ENCODE peak calls at places on chromosomes 13 and 19, in four cellular contexts. X, R, P and F are unnamed samples.
A peak's percentile ranks its signal among the peaks of the same experiment; 100 is the strongest.

GRCh38 chr13:75961911-75962310 is 325.8 kb downstream of the LMO7 start:
- DNase-seq in X (no peak), R (no peak), P (no peak), F (no peak)

GRCh38 chr13:73782781-73783180 is 351.4 kb downstream of the KLF12 start:
- DNase-seq in X (no peak), R (no peak), P (no peak), F (no peak)

GRCh38 chr19:49506575-49507105 is 5.8 kb upstream of the FCGRT start:
- DNase-seq in X (peak; percentile 94), R (no peak), P (no peak), F (peak; percentile 76)

GRCh38 chr13:31528176-31528575 is 211.2 kb upstream of the RXFP2 start:
- DNase-seq in X (no peak), R (no peak), P (no peak), F (no peak)

GRCh38 chr19:8610041-8610927 is at the start of gene ADAMTS10:
- DNase-seq in X (peak; percentile 76), R (no peak), P (no peak), F (no peak)

GRCh38 chr19:39362682-39363657 is 20.7 kb downstream of the SAMD4B start:
- DNase-seq in X (no peak), R (no peak), P (no peak), F (no peak)

GRCh38 chr19:6696239-6696820 is 24.1 kb downstream of the C3 start:
- DNase-seq in X (no peak), R (no peak), P (no peak), F (no peak)

GRCh38 chr19:31698352-31698751 is 349.1 kb upstream of the TSHZ3 start:
- DNase-seq in X (no peak), R (no peak), P (no peak), F (no peak)

GRCh38 chr13:31765441-31765840 is 26.1 kb downstream of the RXFP2 start:
- DNase-seq in X (no peak), R (no peak), P (no peak), F (no peak)

GRCh38 chr13:40485611-40486517 is 180.6 kb downstream of the FOXO1 start:
- DNase-seq in X (no peak), R (no peak), P (no peak), F (peak; percentile 31)

GRCh38 chr13:45180713-45181601 is 19.9 kb downstream of the KCTD4 start:
- DNase-seq in X (no peak), R (no peak), P (no peak), F (no peak)

GRCh38 chr19:15893498-15893897 is 4.4 kb downstream of the CYP4F2 start:
- DNase-seq in X (no peak), R (no peak), P (no peak), F (no peak)

GRCh38 chr13:74966814-74967213 is 515.2 kb downstream of the TBC1D4 start:
- DNase-seq in X (no peak), R (no peak), P (no peak), F (no peak)

GRCh38 chr13:109684836-109685602 is 101.4 kb downstream of the IRS2 start:
- DNase-seq in X (no peak), R (no peak), P (no peak), F (no peak)

GRCh38 chr13:80585531-80585930 is 244.6 kb upstream of the SPRY2 start:
- DNase-seq in X (peak; percentile 39), R (no peak), P (no peak), F (no peak)

GRCh38 chr19:1618157-1619093 is 13.2 kb upstream of the UQCR11 start:
- DNase-seq in X (peak; percentile 83), R (peak; percentile 54), P (no peak), F (peak; percentile 80)

GRCh38 chr19:35911173-35911572 is 3.1 kb upstream of the TYROBP start:
- DNase-seq in X (peak; percentile 71), R (no peak), P (no peak), F (no peak)

GRCh38 chr19:35907377-35907745 is 734 bp downstream of the TYROBP start:
- DNase-seq in X (no peak), R (no peak), P (no peak), F (no peak)

GRCh38 chr19:35908010-35908441 is at the start of gene TYROBP:
- DNase-seq in X (no peak), R (no peak), P (no peak), F (no peak)

GRCh38 chr19:35909684-35910035 is 1.6 kb upstream of the TYROBP start:
- DNase-seq in X (no peak), R (no peak), P (no peak), F (no peak)

DNA sequence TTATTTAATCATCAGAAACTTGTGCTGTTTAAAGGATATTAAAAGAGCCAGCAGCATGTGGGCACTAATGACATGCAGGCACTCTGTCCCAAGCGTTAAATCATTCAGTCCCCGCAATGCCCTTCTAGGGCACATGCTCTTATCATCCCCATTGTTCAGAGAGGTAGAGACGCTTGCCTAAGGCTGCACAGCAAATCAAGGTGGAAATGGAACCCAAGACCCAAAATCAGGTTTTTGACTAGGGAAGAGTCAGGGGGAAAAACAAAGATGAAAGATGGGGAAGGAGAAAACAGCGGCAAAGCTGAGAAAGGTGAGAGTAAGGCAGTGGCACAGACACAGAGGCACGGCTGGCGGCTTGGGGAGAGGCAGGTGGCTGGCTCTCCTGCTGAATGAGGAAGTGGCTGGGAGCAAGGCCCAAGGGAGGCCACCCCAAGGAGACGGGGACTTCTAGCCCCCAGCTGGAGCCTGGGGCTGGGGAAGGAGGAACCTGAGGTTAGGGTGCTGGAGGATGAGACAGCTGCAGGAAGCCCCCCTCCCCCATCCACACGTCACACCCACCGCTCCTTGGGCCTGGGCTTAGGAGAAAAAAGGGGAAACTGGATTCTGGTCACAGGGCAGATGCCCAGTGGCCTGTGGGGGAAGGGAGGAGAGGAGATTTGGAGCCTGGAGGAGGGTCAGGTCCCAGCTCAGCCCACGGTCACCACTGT is 1.0 kb upstream of the TYROBP start:
- DNase-seq in X (no peak), R (no peak), P (no peak), F (no peak)
- TF ChIP-seq POLR2AphosphoS5 in X (no peak), R (no peak), P (peak; percentile 44), F (no peak)

DNA sequence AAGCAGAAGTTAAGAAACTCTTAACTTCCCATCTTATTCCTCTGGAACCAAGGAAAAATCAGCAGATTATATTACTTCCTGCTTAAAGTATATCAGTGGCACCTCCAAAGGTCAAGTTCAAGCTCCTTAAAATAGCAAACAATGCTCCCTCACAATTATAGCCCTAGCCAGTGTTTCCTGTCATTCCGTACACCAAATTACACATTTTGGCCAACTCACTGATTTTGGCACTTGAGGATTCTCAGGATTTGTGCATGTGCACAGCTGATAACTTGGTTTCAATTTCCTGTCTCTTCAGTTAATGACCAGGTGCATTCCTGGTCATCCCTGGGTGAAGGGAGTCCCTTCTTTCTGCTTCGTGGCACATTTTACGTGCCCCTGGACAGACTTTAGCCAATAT is 42.0 kb downstream of the TPP2 start:
- DNase-seq in X (no peak), R (no peak), P (no peak), F (no peak)
- TF ChIP-seq POLR2AphosphoS5 in X (no peak), R (no peak), P (no peak), F (no peak)

GRCh38 chr19:18100710-18101109 is 3.1 kb downstream of the MAST3 start:
- DNase-seq in X (peak; percentile 93), R (no peak), P (no peak), F (no peak)
- TF ChIP-seq POLR2AphosphoS5 in X (peak; percentile 55), R (no peak), P (no peak), F (no peak)

DNA sequence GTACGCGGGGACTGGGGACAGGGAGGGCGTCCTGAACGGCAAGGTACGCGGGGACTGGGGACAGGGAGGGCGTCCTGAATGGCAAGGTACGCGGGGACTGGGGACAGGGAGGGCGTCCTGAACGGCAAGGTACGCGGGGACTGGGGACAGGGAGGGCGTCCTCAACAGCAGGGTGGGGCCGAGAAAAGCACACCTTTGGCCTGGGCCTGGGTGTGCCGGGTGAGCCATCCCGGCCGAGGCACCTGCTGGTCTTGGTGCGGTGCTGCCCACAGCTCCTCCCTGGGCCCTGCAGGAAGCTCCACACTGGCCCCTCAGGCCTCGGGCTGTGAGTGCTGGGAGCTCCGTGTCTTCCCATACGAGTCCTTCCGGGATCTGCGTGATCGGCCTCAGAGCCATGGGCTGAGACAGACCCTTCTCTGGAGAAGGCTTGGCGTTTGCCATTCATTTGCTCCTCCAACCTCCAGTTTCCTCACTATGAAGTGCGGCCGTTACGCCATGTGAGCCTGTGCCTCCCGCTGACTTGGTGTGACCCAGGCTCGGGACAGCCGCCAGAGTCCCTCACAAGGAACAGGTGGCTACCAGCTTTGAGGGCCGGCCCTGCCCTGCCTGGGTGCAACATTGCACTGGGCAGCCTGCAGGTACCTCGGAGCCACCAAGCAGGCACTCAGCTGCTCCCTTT is 7.8 kb upstream of the ZNF554 start:
- DNase-seq in X (no peak), R (no peak), P (no peak), F (no peak)
- TF ChIP-seq POLR2AphosphoS5 in X (no peak), R (no peak), P (no peak), F (no peak)

DNA sequence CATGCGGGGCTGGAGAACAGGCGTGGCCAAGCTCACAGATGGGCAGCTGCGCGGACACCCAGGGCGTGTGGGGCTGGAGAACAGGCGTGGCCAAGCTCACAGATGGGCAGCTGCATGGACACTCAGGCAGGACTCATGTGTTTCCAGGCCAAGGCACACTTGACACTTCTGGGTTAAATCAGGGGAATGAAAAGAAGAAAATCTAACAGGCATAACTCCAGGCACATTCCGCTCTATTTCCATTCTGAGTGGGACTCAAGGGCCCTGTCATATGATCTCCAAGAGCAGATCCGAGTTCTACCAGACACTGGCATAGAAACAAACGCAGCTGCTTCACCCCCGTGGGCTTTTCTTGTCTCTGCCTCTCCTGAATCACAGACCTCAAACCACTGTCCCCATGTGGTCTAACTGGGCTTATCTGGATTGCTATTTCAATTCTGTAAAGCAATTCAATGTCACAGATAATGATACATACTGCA is 17.4 kb upstream of the C13orf46 start:
- DNase-seq in X (no peak), R (no peak), P (no peak), F (no peak)
- TF ChIP-seq POLR2AphosphoS5 in X (no peak), R (no peak), P (no peak), F (no peak)

GRCh38 chr19:33029746-33030303 is 34.9 kb downstream of the RHPN2 start:
- DNase-seq in X (no peak), R (no peak), P (no peak), F (no peak)
- TF ChIP-seq POLR2AphosphoS5 in X (no peak), R (no peak), P (no peak), F (no peak)

DNA sequence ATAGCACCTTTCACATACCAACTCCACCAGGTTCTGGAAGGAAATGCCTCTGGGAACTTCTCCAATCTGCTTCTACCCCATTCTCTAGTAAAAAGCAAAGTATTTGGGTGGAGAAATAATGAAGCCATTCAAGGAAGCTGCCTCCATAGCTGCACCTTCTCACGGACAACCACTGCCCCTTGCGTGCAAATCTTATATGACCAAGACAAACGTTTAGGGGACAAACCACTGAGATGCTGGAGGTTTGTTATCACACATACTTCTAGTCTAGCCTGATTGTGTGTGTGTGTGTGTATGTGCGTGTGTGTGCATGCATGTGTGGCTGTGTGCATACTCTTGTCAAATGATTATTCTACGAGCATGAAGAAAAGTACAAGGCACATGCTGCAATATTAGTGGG is 6.5 kb upstream of the METTL21C start:
- DNase-seq in X (no peak), R (no peak), P (no peak), F (no peak)
- TF ChIP-seq POLR2AphosphoS5 in X (no peak), R (no peak), P (no peak), F (no peak)